ENCODE peak calls at places on chromosome 2, in ten cellular contexts. G, V, L, F, O, K, Y, R, J and C are unnamed samples.

GRCh38 chr2:44934962-44935853 is 6.3 kb upstream of the SIX3 start:
- DNase-seq in L (no peak), K (no peak), G (no peak), J (no peak), V (no peak), Y (no peak), O (no peak), F (no peak), R (no peak), C (no peak)

GRCh38 chr2:62412347-62412742 is 93.7 kb downstream of the TMEM17 start:
- DNase-seq in Y (peak; percentile 27), R (no peak), F (no peak), J (no peak), G (no peak), V (no peak), L (no peak), K (no peak), O (no peak), C (no peak)

GRCh38 chr2:149606251-149606811 is 18.8 kb upstream of the MMADHC start:
- DNase-seq in K (no peak), J (no peak), R (no peak), O (no peak), L (no peak), G (no peak), F (peak; percentile 54), Y (no peak), V (peak; percentile 32), C (no peak)

GRCh38 chr2:168441214-168441872 is 14.7 kb upstream of the CERS6 start:
- DNase-seq in V (no peak), F (no peak), G (no peak), L (no peak), J (no peak), R (no peak), K (no peak), O (no peak), Y (no peak), C (no peak)

GRCh38 chr2:190849774-190850173 is 30.8 kb upstream of the GLS start:
- DNase-seq in F (peak; percentile 90), Y (peak; percentile 85), G (no peak), J (peak; percentile 75), O (no peak), K (no peak), R (no peak), V (peak; percentile 68), L (no peak), C (no peak)

GRCh38 chr2:190948671-190949070 is 65.3 kb downstream of the STAT1 start:
- DNase-seq in V (peak; percentile 72), L (no peak), Y (peak; percentile 43), K (no peak), J (no peak), R (no peak), O (no peak), F (peak; percentile 36), G (no peak), C (no peak)

GRCh38 chr2:180572346-180572745 is 408.1 kb upstream of the UBE2E3 start:
- DNase-seq in L (no peak), F (peak; percentile 66), V (no peak), K (no peak), Y (no peak), G (no peak), O (no peak), J (peak; percentile 5), R (no peak), C (no peak)

GRCh38 chr2:29010946-29011649 is 30.0 kb downstream of the TOGARAM2 start:
- DNase-seq in V (peak; percentile 82), Y (peak; percentile 74), F (no peak), R (no peak), J (no peak), O (no peak), G (peak; percentile 37), K (peak; percentile 47), L (peak; percentile 69), C (no peak)

GRCh38 chr2:158207354-158207753 is 105.7 kb downstream of the UPP2 start:
- DNase-seq in V (no peak), K (no peak), G (no peak), Y (no peak), R (no peak), L (no peak), F (no peak), O (no peak), J (no peak), C (no peak)

GRCh38 chr2:196482119-196483065 is 157.1 kb upstream of the CCDC150 start:
- DNase-seq in L (no peak), G (peak; percentile 16), F (peak; percentile 76), Y (peak; percentile 31), J (peak; percentile 63), R (no peak), K (no peak), V (peak; percentile 72), O (no peak), C (no peak)

GRCh38 chr2:218332920-218333645 is 23.6 kb upstream of the CATIP start:
- DNase-seq in K (no peak), F (no peak), J (no peak), L (no peak), G (peak; percentile 15), Y (no peak), O (no peak), R (no peak), V (no peak), C (no peak)

GRCh38 chr2:235756491-235756890 is 262.6 kb downstream of the AGAP1 start:
- DNase-seq in R (no peak), K (no peak), L (no peak), Y (no peak), G (no peak), F (no peak), V (no peak), J (no peak), O (no peak), C (no peak)

DNA sequence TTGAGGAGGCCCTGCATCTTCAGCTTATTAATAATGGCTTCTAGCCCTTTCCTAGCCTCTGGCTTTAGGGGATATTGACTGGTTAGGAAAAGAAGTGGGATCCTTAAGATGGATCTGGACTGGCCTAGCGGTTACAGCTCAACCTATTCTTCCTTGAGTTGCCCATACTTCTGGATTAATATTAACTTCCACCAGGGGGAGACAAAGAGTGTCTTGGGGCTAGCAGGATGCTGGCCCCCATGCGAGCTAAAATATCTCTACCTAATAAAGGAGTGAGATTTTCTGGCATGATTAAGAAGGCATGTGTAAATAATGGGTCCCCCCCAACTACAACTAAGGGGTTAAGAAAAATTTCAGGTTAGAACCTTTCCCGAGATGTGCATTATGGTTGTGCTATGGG is 23.2 kb upstream of the PLA2R1 start:
- DNase-seq in Y (no peak), K (no peak), R (no peak), V (no peak), O (no peak), G (no peak), L (no peak), J (no peak), F (no peak), C (no peak)
- TF ChIP-seq CTCF in Y (no peak), K (no peak), R (no peak), V (peak; percentile 37), O (peak; percentile 60), G (peak; percentile 16), L (no peak), J (no peak), F (peak; percentile 6), C (peak; percentile 38)

GRCh38 chr2:22375094-22375493 is 1009.9 kb upstream of the KLHL29 start:
- DNase-seq in O (no peak), V (no peak), Y (no peak), J (peak; percentile 2), K (no peak), F (no peak), G (no peak), L (no peak), R (no peak), C (no peak)
- TF ChIP-seq CTCF in O (no peak), V (no peak), Y (no peak), J (no peak), K (no peak), F (no peak), G (no peak), L (no peak), R (no peak), C (no peak)

GRCh38 chr2:36530178-36530982 is 67.6 kb downstream of the FEZ2 start:
- DNase-seq in Y (peak; percentile 71), O (no peak), V (peak; percentile 75), G (peak; percentile 40), F (peak; percentile 77), K (no peak), J (no peak), L (no peak), R (no peak), C (no peak)

GRCh38 chr2:36528274-36528673 is 69.7 kb downstream of the FEZ2 start:
- DNase-seq in Y (no peak), G (peak; percentile 46), K (no peak), R (no peak), J (no peak), O (no peak), V (no peak), F (no peak), L (no peak), C (no peak)

GRCh38 chr2:36528761-36529392 is 69.1 kb downstream of the FEZ2 start:
- DNase-seq in V (no peak), R (no peak), L (no peak), F (no peak), Y (peak; percentile 25), K (no peak), G (no peak), O (no peak), J (no peak), C (no peak)

GRCh38 chr2:36534275-36534799 is 63.6 kb downstream of the FEZ2 start:
- DNase-seq in V (no peak), L (no peak), R (no peak), Y (no peak), G (no peak), O (no peak), J (no peak), K (no peak), F (no peak), C (no peak)

GRCh38 chr2:36530983-36531354 is 67.0 kb downstream of the FEZ2 start:
- DNase-seq in V (peak; percentile 48), O (no peak), F (no peak), G (peak; percentile 23), Y (peak; percentile 62), L (peak; percentile 36), R (no peak), K (no peak), J (no peak), C (no peak)
- TF ChIP-seq CTCF in V (peak; percentile 43), O (no peak), F (no peak), G (no peak), Y (peak; percentile 9), L (no peak), R (no peak), K (no peak), J (no peak), C (no peak)

GRCh38 chr2:55781542-55781941 is 87.9 kb upstream of the PNPT1 start:
- DNase-seq in Y (no peak), V (no peak), R (no peak), G (no peak), K (no peak), F (no peak), J (no peak), L (no peak), O (no peak), C (no peak)
- TF ChIP-seq CTCF in Y (peak; percentile 11), V (peak; percentile 28), R (no peak), G (no peak), K (no peak), F (no peak), J (no peak), L (no peak), O (no peak), C (no peak)